ENCODE peak calls at places on chromosomes 11 and 22, in six cellular contexts. T is gastrocnemius medialis; X is mucosa of descending colon; M is left lung; P is CD4-positive, alpha-beta memory T cell; O is CD8-positive, alpha-beta memory T cell. E is an unnamed sample.

GRCh38 chr22:29871684-29872083 is 11.3 kb upstream of the MTMR3 start:
- DNase-seq in T (peak; percentile 70), X (no peak), M (no peak), P (no peak), O (no peak), E (no peak)

GRCh38 chr22:36818010-36818642 is 1.3 kb upstream of the PVALB start:
- DNase-seq in T (no peak), X (no peak), M (no peak), P (no peak), O (no peak), E (no peak)

GRCh38 chr11:59000007-59000406 is 60.7 kb downstream of the GLYATL1 start:
- DNase-seq in T (no peak), X (no peak), M (no peak), P (no peak), O (no peak), E (no peak)

GRCh38 chr11:111010391-111011354 is 234.9 kb upstream of the POU2AF2 start:
- DNase-seq in T (no peak), X (no peak), M (no peak), P (no peak), O (no peak), E (no peak)

GRCh38 chr11:105392546-105392945 is 217.3 kb upstream of the GRIA4 start:
- DNase-seq in T (no peak), X (no peak), M (no peak), P (no peak), O (no peak), E (no peak)

GRCh38 chr11:113192121-113192925 is 122.1 kb upstream of the TTC12 start:
- DNase-seq in T (no peak), X (no peak), M (no peak), P (no peak), O (no peak), E (no peak)

GRCh38 chr22:17914474-17914873 is 109.9 kb downstream of the MICAL3 start:
- DNase-seq in T (peak; percentile 63), X (no peak), M (no peak), P (no peak), O (no peak), E (no peak)

GRCh38 chr11:88338223-88338661 is 706 bp upstream of the CTSC start:
- DNase-seq in T (peak; percentile 45), X (peak; percentile 52), M (peak; percentile 74), P (peak; percentile 76), O (peak; percentile 28), E (no peak)

GRCh38 chr11:75706260-75706729 is 11.3 kb upstream of the MOGAT2 start:
- DNase-seq in T (peak; percentile 37), X (peak; percentile 76), M (peak; percentile 94), P (peak; percentile 47), O (peak; percentile 45), E (peak; percentile 37)

GRCh38 chr11:130999992-131000770 is 83.9 kb upstream of the SNX19 start:
- DNase-seq in T (no peak), X (no peak), M (no peak), P (no peak), O (no peak), E (no peak)

GRCh38 chr11:83272627-83273026 is 13.5 kb downstream of the CCDC90B start:
- DNase-seq in T (no peak), X (no peak), M (no peak), P (no peak), O (no peak), E (no peak)

GRCh38 chr11:2988361-2988762 is 3.8 kb downstream of the NAP1L4 start:
- DNase-seq in T (no peak), X (no peak), M (no peak), P (no peak), O (no peak), E (no peak)

DNA sequence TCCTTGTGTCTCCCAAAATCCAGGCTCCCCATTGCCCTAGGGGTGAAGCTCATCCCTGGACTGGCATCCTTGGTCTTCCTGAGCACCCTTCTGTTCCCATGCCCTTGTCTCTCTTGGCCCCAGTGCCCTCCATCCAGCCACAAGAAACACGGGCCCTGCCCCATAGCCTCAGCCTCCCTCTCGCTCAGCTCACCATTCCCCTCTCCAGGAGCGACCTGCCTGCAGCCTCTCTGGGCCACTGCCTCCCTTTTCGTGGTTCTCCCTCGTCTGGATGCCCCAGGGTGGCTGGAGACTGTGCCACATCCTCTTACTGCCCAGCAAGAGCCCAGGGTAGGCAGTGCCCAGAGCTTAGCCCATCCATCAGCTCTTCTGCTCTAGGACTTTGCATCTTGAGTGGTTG is 532.1 kb downstream of the TBC1D22A start:
- DNase-seq in T (no peak), X (no peak), M (no peak), P (no peak), O (no peak), E (no peak)
- H3K9me3 ChIP-seq in T (no peaks in the 10 kb centered on the region), X (no peaks in the 10 kb centered on the region), M (no peaks in the 10 kb centered on the region), P (no peaks in the 10 kb centered on the region), O (no peaks in the 10 kb centered on the region), E (no peaks in the 10 kb centered on the region)

GRCh38 chr11:126133902-126134301 is 71.2 kb upstream of the CDON start:
- DNase-seq in T (no peak), X (no peak), M (no peak), P (no peak), O (no peak), E (no peak)

GRCh38 chr11:126135182-126136176 is 72.8 kb upstream of the CDON start:
- DNase-seq in T (no peak), X (no peak), M (no peak), P (no peak), O (no peak), E (no peak)

GRCh38 chr11:126129681-126130671 is 67.3 kb upstream of the CDON start:
- DNase-seq in T (no peak), X (no peak), M (no peak), P (no peak), O (no peak), E (no peak)

GRCh38 chr11:126134461-126135155 is 71.9 kb upstream of the CDON start:
- DNase-seq in T (no peak), X (no peak), M (no peak), P (no peak), O (no peak), E (no peak)

DNA sequence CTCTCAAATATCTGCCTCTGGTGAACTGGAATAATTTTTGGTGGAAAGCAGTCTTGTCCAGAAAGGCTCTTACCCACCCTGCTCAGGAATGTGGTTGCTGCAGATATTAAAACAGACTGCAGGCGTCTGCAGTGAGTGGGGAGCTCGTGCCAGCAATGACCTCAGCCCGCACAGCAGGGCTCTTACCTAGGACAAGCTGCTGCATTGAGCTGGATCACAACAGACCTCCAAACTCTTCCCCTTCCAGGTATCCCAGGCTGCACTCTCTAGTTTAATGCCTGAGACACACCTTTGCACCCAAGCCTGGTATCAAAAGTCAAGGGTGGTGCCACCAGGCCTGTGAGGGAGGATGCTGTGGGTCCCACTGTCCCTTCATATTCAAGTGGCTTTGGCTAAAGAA is 69.7 kb upstream of the CDON start:
- DNase-seq in T (no peak), X (peak; percentile 35), M (peak; percentile 85), P (no peak), O (no peak), E (no peak)
- H3K9me3 ChIP-seq in T (no peaks in the 10 kb centered on the region), X (no peaks in the 10 kb centered on the region), M (no peaks in the 10 kb centered on the region), P (no peaks in the 10 kb centered on the region), O (no peaks in the 10 kb centered on the region), E (no peaks in the 10 kb centered on the region)

GRCh38 chr11:70625051-70625450 is 226.7 kb downstream of the CTTN start:
- DNase-seq in T (no peak), X (no peak), M (peak; percentile 37), P (no peak), O (no peak), E (no peak)

GRCh38 chr11:70622091-70622490 is 223.8 kb downstream of the CTTN start:
- DNase-seq in T (no peak), X (no peak), M (no peak), P (no peak), O (no peak), E (no peak)

GRCh38 chr11:70625921-70626518 is 227.7 kb downstream of the CTTN start:
- DNase-seq in T (no peak), X (no peak), M (peak; percentile 59), P (no peak), O (no peak), E (no peak)

GRCh38 chr11:70623906-70624597 is 225.7 kb downstream of the CTTN start:
- DNase-seq in T (no peak), X (peak; percentile 73), M (peak; percentile 33), P (no peak), O (no peak), E (no peak)

DNA sequence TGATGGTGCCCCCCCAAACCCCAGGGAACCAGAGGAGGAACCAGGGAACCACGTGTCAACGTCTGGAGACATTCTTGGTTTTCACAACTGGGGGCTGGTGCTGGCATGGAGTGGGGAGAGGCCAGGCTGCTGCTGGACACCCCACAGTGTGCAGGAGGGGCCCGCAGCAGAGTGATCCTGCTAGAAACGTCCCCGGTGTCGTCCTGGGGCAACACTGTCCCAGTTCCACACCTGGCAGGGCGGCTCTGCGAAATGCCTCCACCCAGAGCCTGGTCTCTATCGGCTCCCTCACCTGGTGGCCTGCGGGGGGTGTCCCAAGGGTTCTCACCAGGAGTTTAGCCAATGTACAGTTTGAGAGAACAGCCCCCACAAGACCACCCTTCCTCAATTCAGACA is 226.3 kb downstream of the CTTN start:
- DNase-seq in T (no peak), X (no peak), M (peak; percentile 67), P (no peak), O (no peak), E (no peak)
- H3K9me3 ChIP-seq in T (no peaks in the 10 kb centered on the region), X (no peaks in the 10 kb centered on the region), M (no peaks in the 10 kb centered on the region), P (no peaks in the 10 kb centered on the region), O (no peaks in the 10 kb centered on the region), E (no peaks in the 10 kb centered on the region)

DNA sequence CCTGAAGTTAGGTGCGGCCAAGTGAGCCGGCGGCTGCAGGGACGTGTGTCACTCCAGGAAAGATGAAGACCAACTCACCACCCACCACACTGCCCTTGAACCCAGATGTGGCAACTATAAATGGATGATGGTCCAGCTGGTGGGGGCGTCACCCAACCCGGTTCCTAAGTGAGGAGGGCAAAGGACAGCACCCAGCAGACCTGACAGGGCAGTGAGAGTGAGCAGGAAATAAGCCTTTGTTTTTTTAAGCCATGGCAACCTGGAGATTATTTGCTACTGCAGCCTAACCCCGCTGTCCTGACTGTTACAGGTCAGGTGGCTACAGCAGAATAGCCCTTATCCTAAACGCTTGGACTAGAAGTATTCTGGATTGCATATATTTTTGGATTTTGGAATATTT is 228.9 kb downstream of the CTTN start:
- DNase-seq in T (no peak), X (peak; percentile 82), M (peak; percentile 49), P (no peak), O (no peak), E (no peak)
- H3K9me3 ChIP-seq in T (no peaks in the 10 kb centered on the region), X (no peaks in the 10 kb centered on the region), M (no peaks in the 10 kb centered on the region), P (no peaks in the 10 kb centered on the region), O (no peaks in the 10 kb centered on the region), E (no peaks in the 10 kb centered on the region)